ENCODE peak calls at places on chromosomes 4 and X, in seven cellular contexts. D is activated naive CD8-positive, alpha-beta T cell treated with anti-CD3 and anti-CD28 coated beads, Interleukin-2, amount 50 U/mL, for 24 hours; H is neural crest cell; W is AG10803; I is stimulated activated CD8-positive, alpha-beta memory T cell treated with anti-CD3 and anti-CD28 coated beads, Interleukin-4, amount 100 ng/mL, for 48 hours; E is ELR; J is Jurkat, Clone E6-1. O is an unnamed sample.

GRCh38 chr4:10737335-10737734 is 52.8 kb upstream of the CLNK start:
- DNase-seq in D (no peak), H (no peak), W (no peak), I (no peak), E (peak), J (no peak), O (no peak)

GRCh38 chr4:61520688-61521160 is 320.6 kb downstream of the ADGRL3 start:
- DNase-seq in D (no peak), H (no peak), W (no peak), I (no peak), E (peak), J (no peak), O (no peak)

GRCh38 chrX:7372843-7373525 is 225.0 kb upstream of the PUDP start:
- DNase-seq in D (no peak), H (no peak), W (peak), I (no peak), E (peak), J (no peak), O (no peak)

GRCh38 chr4:84615355-84615754 is 32.4 kb downstream of the CDS1 start:
- DNase-seq in D (no peak), H (no peak), W (no peak), I (no peak), E (no peak), J (no peak), O (no peak)

GRCh38 chr4:93841803-93842202 is 13.2 kb downstream of the ATOH1 start:
- DNase-seq in D (no peak), H (no peak), W (no peak), I (no peak), E (no peak), J (no peak), O (no peak)

GRCh38 chr4:89300490-89300889 is 7.1 kb downstream of the GPRIN3 start:
- DNase-seq in D (no peak), H (no peak), W (no peak), I (no peak), E (no peak), J (no peak), O (no peak)

GRCh38 chr4:172202480-172203076 is 389.4 kb downstream of the GALNTL6 start:
- DNase-seq in D (no peak), H (no peak), W (peak), I (no peak), E (peak), J (peak), O (no peak)

GRCh38 chr4:24837296-24837695 is 41.9 kb downstream of the SOD3 start:
- DNase-seq in D (no peak), H (no peak), W (no peak), I (no peak), E (no peak), J (no peak), O (no peak)

GRCh38 chrX:107728342-107729099 is 47.1 kb downstream of the TSC22D3 start:
- DNase-seq in D (no peak), H (no peak), W (no peak), I (no peak), E (no peak), J (no peak), O (no peak)

GRCh38 chrX:111875881-111876280 is at the start of gene TRPC5OS:
- DNase-seq in D (no peak), H (no peak), W (no peak), I (no peak), E (no peak), J (no peak), O (no peak)

GRCh38 chr4:8866421-8866820 is 5.2 kb downstream of the HMX1 start:
- DNase-seq in D (no peak), H (no peak), W (no peak), I (no peak), E (no peak), J (no peak), O (no peak)

GRCh38 chr4:139769355-139769754 is 103.7 kb downstream of the MGST2 start:
- DNase-seq in D (no peak), H (no peak), W (no peak), I (no peak), E (no peak), J (no peak), O (no peak)

GRCh38 chrX:115341421-115341820 is 51.9 kb downstream of the LUZP4 start:
- DNase-seq in D (no peak), H (no peak), W (no peak), I (no peak), E (no peak), J (no peak), O (no peak)

GRCh38 chr4:108774809-108775530 is 12.1 kb upstream of the ETNPPL start:
- DNase-seq in D (no peak), H (no peak), W (no peak), I (no peak), E (peak), J (no peak), O (no peak)

GRCh38 chr4:1023895-1024740 is 12.7 kb downstream of the FGFRL1 start:
- DNase-seq in D (no peak), H (no peak), W (no peak), I (no peak), E (no peak), J (no peak), O (no peak)

GRCh38 chrX:50877310-50877709 is 33.2 kb upstream of the BMP15 start:
- DNase-seq in D (no peak), H (no peak), W (peak), I (no peak), E (no peak), J (no peak), O (no peak)

GRCh38 chr4:102623622-102624021 is 122.5 kb downstream of the NFKB1 start:
- DNase-seq in D (no peak), H (peak), W (peak), I (no peak), E (peak), J (no peak), O (no peak)

GRCh38 chrX:108036298-108036973 is 8.4 kb upstream of the VSIG1 start:
- DNase-seq in D (no peak), H (no peak), W (no peak), I (no peak), E (peak), J (no peak), O (no peak)

GRCh38 chr4:19927381-19927780 is 324.3 kb upstream of the SLIT2 start:
- DNase-seq in D (no peak), H (no peak), W (no peak), I (no peak), E (peak), J (no peak), O (no peak)

GRCh38 chr4:52715255-52715897 is 35.8 kb downstream of the ERVMER34-1 start:
- DNase-seq in D (no peak), H (no peak), W (no peak), I (no peak), E (no peak), J (no peak), O (no peak)

GRCh38 chrX:133215747-133216146 is 2.4 kb downstream of the TFDP3 start:
- DNase-seq in D (no peak), H (peak), W (no peak), I (no peak), E (no peak), J (no peak), O (peak)

GRCh38 chr4:14669418-14669817 is 332.9 kb upstream of the CPEB2 start:
- DNase-seq in D (no peak), H (no peak), W (no peak), I (no peak), E (no peak), J (no peak), O (no peak)

GRCh38 chr4:1050486-1051213 is 39.2 kb downstream of the FGFRL1 start:
- DNase-seq in D (no peak), H (no peak), W (no peak), I (no peak), E (no peak), J (no peak), O (no peak)

GRCh38 chr4:47383829-47384427 is 79.6 kb downstream of the COMMD8 start:
- DNase-seq in D (no peak), H (no peak), W (peak), I (no peak), E (peak), J (peak), O (no peak)

GRCh38 chrX:152897216-152898144 is at the start of gene ZNF185:
- DNase-seq in D (no peak), H (peak), W (no peak), I (no peak), E (peak), J (no peak), O (no peak)

GRCh38 chrX:151153086-151153485 is 23.3 kb upstream of the GPR50 start:
- DNase-seq in D (no peak), H (peak), W (peak), I (no peak), E (peak), J (no peak), O (no peak)

GRCh38 chr4:185028625-185029024 is 10.3 kb downstream of the HELT start:
- DNase-seq in D (no peak), H (no peak), W (no peak), I (no peak), E (no peak), J (no peak), O (no peak)

GRCh38 chrX:1452497-1453389 is at the start of gene ASMTL:
- DNase-seq in D (peak), H (peak), W (peak), I (peak), E (peak), J (peak), O (peak)

GRCh38 chr4:81771721-81772120 is 300.0 kb upstream of the RASGEF1B start:
- DNase-seq in D (no peak), H (no peak), W (no peak), I (no peak), E (no peak), J (no peak), O (no peak)

GRCh38 chr4:79747252-79747651 is 325.8 kb downstream of the ANTXR2 start:
- DNase-seq in D (no peak), H (no peak), W (no peak), I (no peak), E (no peak), J (no peak), O (no peak)

GRCh38 chr4:176601156-176601555 is 191.6 kb downstream of the VEGFC start:
- DNase-seq in D (no peak), H (no peak), W (no peak), I (no peak), E (peak), J (no peak), O (no peak)

O was measured in DND-41.